ENCODE peak calls at places on chromosomes 5 and 9, in seven cellular contexts. One of them, this sample, is unnamed.

GRCh38 chr9:96187108-96187695 is 114.8 kb downstream of the HSD17B3 start:
- DNase-seq in lower lobe of right lung: peak; percentile 49
- DNase-seq in RCC 7860: no peak
- DNase-seq in H1: no peak
- DNase-seq in CD4-positive, alpha-beta T cell: no peak
- DNase-seq in T-helper 2 cell: no peak
- DNase-seq in mucosa of descending colon: peak; percentile 88
- DNase-seq in this sample: no peak

GRCh38 chr5:9466677-9467076 is 79.2 kb downstream of the SEMA5A start:
- DNase-seq in lower lobe of right lung: no peak
- DNase-seq in RCC 7860: no peak
- DNase-seq in H1: no peak
- DNase-seq in CD4-positive, alpha-beta T cell: no peak
- DNase-seq in T-helper 2 cell: no peak
- DNase-seq in mucosa of descending colon: no peak
- DNase-seq in this sample: no peak

GRCh38 chr5:78586251-78586650 is 62.3 kb downstream of the LHFPL2 start:
- DNase-seq in lower lobe of right lung: no peak
- DNase-seq in RCC 7860: peak; percentile 92
- DNase-seq in H1: no peak
- DNase-seq in CD4-positive, alpha-beta T cell: no peak
- DNase-seq in T-helper 2 cell: no peak
- DNase-seq in mucosa of descending colon: no peak
- DNase-seq in this sample: peak; percentile 95

GRCh38 chr9:7009065-7009464 is 251.3 kb downstream of the KDM4C start:
- DNase-seq in lower lobe of right lung: no peak
- DNase-seq in RCC 7860: no peak
- DNase-seq in H1: no peak
- DNase-seq in CD4-positive, alpha-beta T cell: no peak
- DNase-seq in T-helper 2 cell: no peak
- DNase-seq in mucosa of descending colon: no peak
- DNase-seq in this sample: no peak

GRCh38 chr9:91032056-91032455 is 230.4 kb downstream of the SYK start:
- DNase-seq in lower lobe of right lung: no peak
- DNase-seq in RCC 7860: no peak
- DNase-seq in H1: no peak
- DNase-seq in CD4-positive, alpha-beta T cell: no peak
- DNase-seq in T-helper 2 cell: no peak
- DNase-seq in mucosa of descending colon: no peak
- DNase-seq in this sample: no peak

GRCh38 chr5:115602585-115603125 is 376 bp upstream of the TICAM2 start:
- DNase-seq in lower lobe of right lung: no peak
- DNase-seq in RCC 7860: no peak
- DNase-seq in H1: no peak
- DNase-seq in CD4-positive, alpha-beta T cell: no peak
- DNase-seq in T-helper 2 cell: no peak
- DNase-seq in mucosa of descending colon: no peak
- DNase-seq in this sample: no peak

GRCh38 chr9:37026085-37026935 is 7.8 kb downstream of the PAX5 start:
- DNase-seq in lower lobe of right lung: no peak
- DNase-seq in RCC 7860: no peak
- DNase-seq in H1: peak; percentile 77
- DNase-seq in CD4-positive, alpha-beta T cell: no peak
- DNase-seq in T-helper 2 cell: no peak
- DNase-seq in mucosa of descending colon: no peak
- DNase-seq in this sample: no peak

GRCh38 chr5:143213231-143213850 is 190.1 kb downstream of the NR3C1 start:
- DNase-seq in lower lobe of right lung: no peak
- DNase-seq in RCC 7860: no peak
- DNase-seq in H1: no peak
- DNase-seq in CD4-positive, alpha-beta T cell: no peak
- DNase-seq in T-helper 2 cell: no peak
- DNase-seq in mucosa of descending colon: no peak
- DNase-seq in this sample: no peak

GRCh38 chr5:96528816-96529474 is 95.9 kb upstream of the PCSK1 start:
- DNase-seq in lower lobe of right lung: no peak
- DNase-seq in RCC 7860: no peak
- DNase-seq in H1: no peak
- DNase-seq in CD4-positive, alpha-beta T cell: no peak
- DNase-seq in T-helper 2 cell: no peak
- DNase-seq in mucosa of descending colon: no peak
- DNase-seq in this sample: no peak

GRCh38 chr9:113658565-113658935 is 195.0 kb downstream of the RGS3 start:
- DNase-seq in lower lobe of right lung: no peak
- DNase-seq in RCC 7860: no peak
- DNase-seq in H1: no peak
- DNase-seq in CD4-positive, alpha-beta T cell: no peak
- DNase-seq in T-helper 2 cell: no peak
- DNase-seq in mucosa of descending colon: no peak
- DNase-seq in this sample: no peak

GRCh38 chr5:139562847-139563246 is 1.7 kb downstream of the UBE2D2 start:
- DNase-seq in lower lobe of right lung: no peak
- DNase-seq in RCC 7860: no peak
- DNase-seq in H1: no peak
- DNase-seq in CD4-positive, alpha-beta T cell: no peak
- DNase-seq in T-helper 2 cell: no peak
- DNase-seq in mucosa of descending colon: no peak
- DNase-seq in this sample: no peak

GRCh38 chr5:168324864-168325615 is 33.6 kb downstream of the WWC1 start:
- DNase-seq in lower lobe of right lung: no peak
- DNase-seq in RCC 7860: peak; percentile 91
- DNase-seq in H1: no peak
- DNase-seq in CD4-positive, alpha-beta T cell: no peak
- DNase-seq in T-helper 2 cell: no peak
- DNase-seq in mucosa of descending colon: no peak
- DNase-seq in this sample: peak; percentile 45

GRCh38 chr5:9498541-9499497 is 47.1 kb downstream of the SEMA5A start:
- DNase-seq in lower lobe of right lung: no peak
- DNase-seq in RCC 7860: peak; percentile 49
- DNase-seq in H1: peak; percentile 52
- DNase-seq in CD4-positive, alpha-beta T cell: no peak
- DNase-seq in T-helper 2 cell: no peak
- DNase-seq in mucosa of descending colon: no peak
- DNase-seq in this sample: peak; percentile 56

GRCh38 chr5:150438873-150439546 is 10.5 kb downstream of the RPS14 start:
- DNase-seq in lower lobe of right lung: no peak
- DNase-seq in RCC 7860: no peak
- DNase-seq in H1: peak; percentile 68
- DNase-seq in CD4-positive, alpha-beta T cell: no peak
- DNase-seq in T-helper 2 cell: no peak
- DNase-seq in mucosa of descending colon: no peak
- DNase-seq in this sample: peak; percentile 47

GRCh38 chr5:52997424-52997823 is 8.3 kb downstream of the ITGA2 start:
- DNase-seq in lower lobe of right lung: no peak
- DNase-seq in RCC 7860: no peak
- DNase-seq in H1: no peak
- DNase-seq in CD4-positive, alpha-beta T cell: no peak
- DNase-seq in T-helper 2 cell: no peak
- DNase-seq in mucosa of descending colon: no peak
- DNase-seq in this sample: no peak

GRCh38 chr9:7613931-7614330 is 185.6 kb downstream of the DMAC1 start:
- DNase-seq in lower lobe of right lung: no peak
- DNase-seq in RCC 7860: no peak
- DNase-seq in H1: no peak
- DNase-seq in CD4-positive, alpha-beta T cell: no peak
- DNase-seq in T-helper 2 cell: no peak
- DNase-seq in mucosa of descending colon: no peak
- DNase-seq in this sample: peak; percentile 19

GRCh38 chr9:129773262-129774048 is 20.6 kb upstream of the PTGES start:
- DNase-seq in lower lobe of right lung: peak; percentile 76
- DNase-seq in RCC 7860: peak; percentile 44
- DNase-seq in H1: no peak
- DNase-seq in CD4-positive, alpha-beta T cell: no peak
- DNase-seq in T-helper 2 cell: no peak
- DNase-seq in mucosa of descending colon: peak; percentile 62
- DNase-seq in this sample: peak; percentile 56

GRCh38 chr5:173753307-173754168 is 134.6 kb upstream of the CPEB4 start:
- DNase-seq in lower lobe of right lung: peak; percentile 58
- DNase-seq in RCC 7860: no peak
- DNase-seq in H1: peak; percentile 68
- DNase-seq in CD4-positive, alpha-beta T cell: no peak
- DNase-seq in T-helper 2 cell: no peak
- DNase-seq in mucosa of descending colon: no peak
- DNase-seq in this sample: no peak

GRCh38 chr9:135670721-135671590 is 7.8 kb downstream of the LCN9 start:
- DNase-seq in lower lobe of right lung: no peak
- DNase-seq in RCC 7860: no peak
- DNase-seq in H1: no peak
- DNase-seq in CD4-positive, alpha-beta T cell: no peak
- DNase-seq in T-helper 2 cell: no peak
- DNase-seq in mucosa of descending colon: no peak
- DNase-seq in this sample: no peak

GRCh38 chr5:58722160-58722559 is 139.3 kb downstream of the RAB3C start:
- DNase-seq in lower lobe of right lung: no peak
- DNase-seq in RCC 7860: no peak
- DNase-seq in H1: no peak
- DNase-seq in CD4-positive, alpha-beta T cell: no peak
- DNase-seq in T-helper 2 cell: no peak
- DNase-seq in mucosa of descending colon: no peak
- DNase-seq in this sample: no peak

This sample was measured in A172.